ENCODE peak calls at places on chromosome 1, in nine cellular contexts. P is AG09319; H is posterior vena cava; N is GM10248; L is NCI-H2081; E is CD8-positive, alpha-beta T cell; Z is hippocampal formation; F is GM03348; G is AG08396. J is an unnamed sample.

GRCh38 chr1:8572106-8572505 is 245.3 kb downstream of the RERE start:
- DNase-seq in P (no peak), H (no peak), N (no peak), L (peak), E (no peak), Z (no peak), F (no peak), G (no peak), J (no peak)

GRCh38 chr1:219090618-219091017 is 83.1 kb upstream of the LYPLAL1 start:
- DNase-seq in P (no peak), H (no peak), N (peak), L (no peak), E (no peak), Z (no peak), F (no peak), G (no peak), J (no peak)

GRCh38 chr1:202018476-202019234 is 8.3 kb downstream of the ELF3 start:
- DNase-seq in P (no peak), H (peak), N (no peak), L (peak), E (no peak), Z (no peak), F (no peak), G (no peak), J (no peak)

GRCh38 chr1:3153197-3153596 is 84.2 kb downstream of the PRDM16 start:
- DNase-seq in P (no peak), H (no peak), N (no peak), L (no peak), E (no peak), Z (no peak), F (no peak), G (no peak), J (no peak)

GRCh38 chr1:224245188-224245587 is 62.1 kb downstream of the DEGS1 start:
- DNase-seq in P (peak), H (no peak), N (peak), L (peak), E (peak), Z (peak), F (no peak), G (peak), J (peak)

GRCh38 chr1:206651958-206652890 is 16.9 kb downstream of the DYRK3 start:
- DNase-seq in P (no peak), H (no peak), N (no peak), L (no peak), E (no peak), Z (no peak), F (no peak), G (no peak), J (no peak)

GRCh38 chr1:101128211-101128727 is 102.7 kb upstream of the DPH5 start:
- DNase-seq in P (no peak), H (no peak), N (peak), L (no peak), E (peak), Z (no peak), F (no peak), G (no peak), J (no peak)

GRCh38 chr1:25661043-25661807 is 44.6 kb downstream of the MAN1C1 start:
- DNase-seq in P (no peak), H (no peak), N (no peak), L (peak), E (no peak), Z (no peak), F (no peak), G (no peak), J (no peak)

GRCh38 chr1:23732363-23733224 is 10.7 kb upstream of the ELOA start:
- DNase-seq in P (no peak), H (no peak), N (no peak), L (no peak), E (no peak), Z (no peak), F (peak), G (peak), J (no peak)

J was measured in sigmoid colon.